ENCODE peak calls at places on chromosomes 5 and 9, in seven cellular contexts. V is omental fat pad; W is brain microvascular endothelial cell; U is osteocyte; B is cardiac fibroblast; X is upper lobe of right lung; T is CD8-positive, alpha-beta T cell. J is an unnamed sample.

GRCh38 chr9:83708515-83709158 is 879 bp upstream of the UBQLN1 start:
- DNase-seq in V (peak; percentile 76), W (peak; percentile 45), U (peak; percentile 86), B (peak; percentile 72), X (peak; percentile 92), T (peak; percentile 53), J (peak; percentile 64)

GRCh38 chr9:107890921-107891465 is 401.4 kb upstream of the KLF4 start:
- DNase-seq in V (no peak), W (no peak), U (peak; percentile 6), B (peak; percentile 39), X (no peak), T (no peak), J (no peak)

GRCh38 chr9:103798620-103799019 is 295.5 kb upstream of the SMC2 start:
- DNase-seq in V (no peak), W (peak; percentile 87), U (no peak), B (peak; percentile 82), X (no peak), T (no peak), J (peak; percentile 80)

GRCh38 chr9:73143606-73144328 is 7.9 kb upstream of the ANXA1 start:
- DNase-seq in V (no peak), W (peak; percentile 56), U (no peak), B (peak; percentile 85), X (no peak), T (no peak), J (peak; percentile 93)

GRCh38 chr5:142870552-142870951 is 100.4 kb downstream of the ARHGAP26 start:
- DNase-seq in V (no peak), W (no peak), U (no peak), B (no peak), X (no peak), T (no peak), J (no peak)

GRCh38 chr5:13816126-13816525 is 128.4 kb downstream of the DNAH5 start:
- DNase-seq in V (no peak), W (no peak), U (no peak), B (no peak), X (no peak), T (no peak), J (no peak)

GRCh38 chr9:33142531-33142930 is 24.6 kb downstream of the B4GALT1 start:
- DNase-seq in V (no peak), W (no peak), U (no peak), B (no peak), X (no peak), T (peak; percentile 35), J (no peak)

GRCh38 chr5:33614039-33614438 is 173.3 kb downstream of the TARS1 start:
- DNase-seq in V (no peak), W (no peak), U (no peak), B (no peak), X (no peak), T (no peak), J (no peak)

GRCh38 chr5:40429258-40430111 is 250.2 kb upstream of the PTGER4 start:
- DNase-seq in V (no peak), W (peak; percentile 21), U (no peak), B (peak; percentile 81), X (no peak), T (no peak), J (peak; percentile 59)

GRCh38 chr9:26131891-26132290 is 453.6 kb upstream of the TUSC1 start:
- DNase-seq in V (no peak), W (peak; percentile 30), U (no peak), B (peak; percentile 27), X (no peak), T (no peak), J (no peak)

GRCh38 chr9:127421057-127421456 is 3.1 kb upstream of the ZNF79 start:
- DNase-seq in V (no peak), W (no peak), U (no peak), B (no peak), X (no peak), T (no peak), J (no peak)

GRCh38 chr9:133461975-133462374 is 2.2 kb downstream of the CACFD1 start:
- DNase-seq in V (no peak), W (no peak), U (no peak), B (no peak), X (no peak), T (no peak), J (no peak)
- TF ChIP-seq CTCF in V (no peak), W (no peak), U (no peak), B (no peak), X (no peak), T (no peak), J (no peak)

GRCh38 chr5:133261993-133262392 is 210.2 kb downstream of the HSPA4 start:
- DNase-seq in V (no peak), W (no peak), U (no peak), B (no peak), X (no peak), T (no peak), J (no peak)

GRCh38 chr5:133259199-133259997 is 207.6 kb downstream of the HSPA4 start:
- DNase-seq in V (no peak), W (no peak), U (no peak), B (no peak), X (no peak), T (no peak), J (no peak)

GRCh38 chr5:133257977-133258376 is 206.2 kb downstream of the HSPA4 start:
- DNase-seq in V (no peak), W (no peak), U (no peak), B (no peak), X (no peak), T (no peak), J (no peak)

GRCh38 chr5:133256276-133256675 is 204.5 kb downstream of the HSPA4 start:
- DNase-seq in V (no peak), W (no peak), U (no peak), B (no peak), X (no peak), T (no peak), J (no peak)

DNA sequence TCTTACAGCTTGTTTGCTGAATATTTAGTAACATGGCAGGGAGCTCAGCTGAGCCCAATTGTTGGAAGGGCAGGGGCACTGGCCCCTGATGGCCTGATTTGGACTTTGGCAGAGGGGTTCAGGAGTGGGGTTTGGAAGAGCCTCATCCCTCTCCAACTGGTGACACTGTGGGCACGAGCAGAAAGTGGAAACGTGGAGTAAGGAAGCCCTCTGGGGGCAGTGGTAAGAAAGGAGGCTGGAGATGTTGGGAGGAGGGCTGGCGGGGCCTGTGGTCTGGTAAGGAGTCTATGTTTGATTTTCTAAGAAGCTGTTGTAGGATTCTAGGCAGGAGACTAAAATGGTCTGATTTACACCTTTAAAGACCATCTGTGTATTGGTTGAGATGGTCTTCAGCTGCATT is 208.9 kb downstream of the HSPA4 start:
- DNase-seq in V (no peak), W (no peak), U (no peak), B (no peak), X (no peak), T (no peak), J (no peak)
- TF ChIP-seq CTCF in V (no peak), W (peak; percentile 48), U (no peak), B (no peak), X (no peak), T (no peak), J (peak; percentile 5)

GRCh38 chr5:181205735-181206401 is 872 bp upstream of the TRIM7 start:
- DNase-seq in V (no peak), W (no peak), U (no peak), B (no peak), X (no peak), T (no peak), J (no peak)

GRCh38 chr5:181205402-181205734 is 372 bp upstream of the TRIM7 start:
- DNase-seq in V (no peak), W (no peak), U (no peak), B (no peak), X (no peak), T (no peak), J (no peak)

GRCh38 chr5:181204561-181205401 is at the start of gene TRIM7:
- DNase-seq in V (no peak), W (no peak), U (peak; percentile 86), B (peak; percentile 41), X (peak; percentile 80), T (no peak), J (peak; percentile 84)

GRCh38 chr5:181203093-181203711 is 1.8 kb downstream of the TRIM7 start:
- DNase-seq in V (no peak), W (no peak), U (no peak), B (peak; percentile 64), X (no peak), T (no peak), J (peak; percentile 77)

GRCh38 chr5:181203842-181204560 is 995 bp downstream of the TRIM7 start:
- DNase-seq in V (no peak), W (no peak), U (no peak), B (no peak), X (no peak), T (no peak), J (peak; percentile 61)
- TF ChIP-seq CTCF in V (no peak), W (no peak), U (no peak), B (no peak), X (no peak), T (no peak), J (no peak)

GRCh38 chr5:136906545-136906944 is 541.2 kb upstream of the TRPC7 start:
- DNase-seq in V (no peak), W (no peak), U (no peak), B (no peak), X (no peak), T (no peak), J (peak; percentile 18)
- TF ChIP-seq CTCF in V (no peak), W (no peak), U (no peak), B (no peak), X (no peak), T (no peak), J (no peak)

GRCh38 chr9:15501179-15501578 is 9.6 kb downstream of the PSIP1 start:
- DNase-seq in V (no peak), W (no peak), U (no peak), B (no peak), X (no peak), T (no peak), J (no peak)
- TF ChIP-seq CTCF in V (no peak), W (no peak), U (no peak), B (no peak), X (peak; percentile 8), T (no peak), J (no peak)

DNA sequence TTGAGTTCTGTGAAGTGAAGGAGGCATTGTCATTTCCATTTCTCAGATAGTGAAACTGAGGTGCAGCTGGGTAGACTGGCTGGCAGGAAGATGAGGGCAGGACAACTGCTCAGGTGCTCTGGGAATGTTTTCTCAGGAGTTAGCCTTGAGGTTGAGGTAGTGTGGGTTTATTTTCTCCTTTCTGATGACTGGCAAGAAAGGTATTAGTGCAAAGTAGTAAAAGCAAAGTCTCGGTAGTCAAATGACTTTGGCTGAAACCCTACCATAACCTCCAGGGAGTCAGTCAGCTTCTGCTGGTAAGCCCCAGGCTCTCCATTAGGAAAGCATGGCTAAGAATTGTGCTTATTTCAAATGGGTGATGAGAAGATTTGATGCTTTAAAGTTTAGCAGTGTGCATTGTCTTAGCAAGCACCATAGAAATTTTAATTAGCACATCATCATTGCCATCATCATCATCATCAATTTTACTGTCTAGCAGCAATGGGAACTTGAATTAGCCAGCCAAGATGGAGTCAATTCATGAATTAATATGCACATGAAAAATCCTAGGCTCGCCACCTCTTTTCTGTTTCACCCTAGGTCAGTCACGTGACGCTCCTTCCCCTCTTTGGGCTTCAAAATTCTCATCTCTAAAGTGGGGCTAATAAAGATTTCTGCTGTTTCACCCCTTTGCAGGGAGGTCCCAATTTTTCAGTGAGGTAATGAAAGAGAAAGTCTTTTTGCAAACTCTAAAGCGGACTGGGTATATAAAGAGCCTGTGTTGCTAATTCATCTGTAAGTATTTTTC is 10.7 kb upstream of the PAPPA start:
- DNase-seq in V (no peak), W (no peak), U (no peak), B (peak; percentile 10), X (no peak), T (no peak), J (no peak)
- TF ChIP-seq CTCF in V (no peak), W (no peak), U (no peak), B (no peak), X (no peak), T (no peak), J (no peak)

J was measured in MCF 10A.